ENCODE peak calls at places on chromosomes 7 and 10, in ten cellular contexts. P is neuronal stem cell, L is mesendoderm, S is IMR-90, T is GM12878, V is kidney, Z is fibroblast of lung, Q is keratinocyte, O is PC-3, X is DND-41. A is an unnamed sample.

GRCh38 chr10:118812393-118812740 is 57.6 kb upstream of the CACUL1 start:
- DNase-seq in P (no peak), L (peak; percentile 50), S (no peak), T (no peak), V (no peak), Z (no peak), Q (no peak), O (no peak), X (no peak), A (no peak)

GRCh38 chr10:91627344-91628102 is 5.3 kb downstream of the PPP1R3C start:
- DNase-seq in P (no peak), L (no peak), S (no peak), T (no peak), V (no peak), Z (no peak), Q (no peak), O (no peak), X (no peak), A (no peak)

GRCh38 chr7:25124485-25125136 is 449 bp downstream of the CYCS start:
- DNase-seq in P (peak; percentile 9), L (peak; percentile 32), S (no peak), T (no peak), V (no peak), Z (no peak), Q (no peak), O (no peak), X (no peak), A (no peak)

GRCh38 chr10:954396-954795 is 22.9 kb upstream of the LARP4B start:
- DNase-seq in P (no peak), L (no peak), S (no peak), T (no peak), V (no peak), Z (no peak), Q (no peak), O (no peak), X (no peak), A (no peak)

GRCh38 chr7:1794888-1795542 is 124.9 kb downstream of the ELFN1 start:
- DNase-seq in P (no peak), L (peak; percentile 15), S (no peak), T (no peak), V (no peak), Z (peak; percentile 7), Q (no peak), O (no peak), X (no peak), A (peak; percentile 49)

GRCh38 chr10:33190406-33190805 is 144.1 kb downstream of the NRP1 start:
- DNase-seq in P (no peak), L (no peak), S (no peak), T (no peak), V (no peak), Z (peak; percentile 69), Q (no peak), O (no peak), X (no peak), A (no peak)

GRCh38 chr10:95796504-95796903 is 40.5 kb downstream of the ENTPD1 start:
- DNase-seq in P (no peak), L (no peak), S (no peak), T (no peak), V (no peak), Z (no peak), Q (no peak), O (no peak), X (no peak), A (no peak)

GRCh38 chr7:129889133-129889854 is 63.5 kb downstream of the UBE2H start:
- DNase-seq in P (no peak), L (no peak), S (peak; percentile 17), T (no peak), V (no peak), Z (peak; percentile 36), Q (no peak), O (no peak), X (no peak), A (peak; percentile 43)

GRCh38 chr7:3914385-3914784 is 613.3 kb downstream of the SDK1 start:
- DNase-seq in P (no peak), L (no peak), S (no peak), T (no peak), V (no peak), Z (no peak), Q (no peak), O (no peak), X (no peak), A (peak; percentile 87)

GRCh38 chr7:13990319-13990983 is 985 bp upstream of the ETV1 start:
- DNase-seq in P (peak; percentile 66), L (peak; percentile 94), S (peak; percentile 37), T (no peak), V (peak; percentile 75), Z (peak; percentile 71), Q (no peak), O (peak; percentile 54), X (no peak), A (peak; percentile 0)

GRCh38 chr10:86402283-86402931 is 35.8 kb upstream of the GRID1 start:
- DNase-seq in P (no peak), L (no peak), S (peak; percentile 15), T (no peak), V (no peak), Z (peak; percentile 65), Q (no peak), O (no peak), X (no peak), A (peak; percentile 20)

GRCh38 chr10:73886085-73886529 is 11.8 kb upstream of the CAMK2G start:
- DNase-seq in P (peak; percentile 62), L (peak; percentile 88), S (peak; percentile 82), T (no peak), V (peak; percentile 78), Z (peak; percentile 73), Q (no peak), O (peak; percentile 100), X (peak; percentile 68), A (peak; percentile 57)

GRCh38 chr7:28984631-28985030 is 26.5 kb upstream of the TRIL start:
- DNase-seq in P (peak; percentile 31), L (peak; percentile 81), S (peak; percentile 85), T (no peak), V (no peak), Z (peak; percentile 92), Q (no peak), O (peak; percentile 69), X (no peak), A (no peak)

GRCh38 chr10:117320050-117320665 is 55.1 kb downstream of the PDZD8 start:
- DNase-seq in P (peak; percentile 2), L (peak; percentile 38), S (peak; percentile 27), T (no peak), V (no peak), Z (no peak), Q (no peak), O (peak; percentile 42), X (no peak), A (peak; percentile 23)

GRCh38 chr7:121440857-121441503 is 44.9 kb upstream of the FAM3C start:
- DNase-seq in P (no peak), L (no peak), S (no peak), T (no peak), V (peak; percentile 72), Z (no peak), Q (no peak), O (no peak), X (no peak), A (no peak)
- H3K9ac ChIP-seq in P (no peak overlapping the region), L (no peak overlapping the region), S (no peak overlapping the region), T (peak overlapping the region; percentile 50), V (no peak overlapping the region), Z (peak overlapping the region; percentile 16), Q (no peak overlapping the region), O (no peak overlapping the region), X (no peak overlapping the region), A (no peak overlapping the region)

GRCh38 chr10:89478085-89478738 is 57.2 kb downstream of the SLC16A12 start:
- DNase-seq in P (no peak), L (peak; percentile 88), S (no peak), T (no peak), V (no peak), Z (peak; percentile 66), Q (no peak), O (no peak), X (no peak), A (no peak)
- H3K9ac ChIP-seq in P (no peak overlapping the region), L (no peak overlapping the region), S (no peak overlapping the region), T (no peak overlapping the region), V (peak overlapping the region; percentile 7), Z (no peak overlapping the region), Q (no peak overlapping the region), O (no peak overlapping the region), X (no peak overlapping the region), A (no peak overlapping the region)

GRCh38 chr10:109924100-109924499 is 789 bp upstream of the XPNPEP1 start:
- DNase-seq in P (no peak), L (no peak), S (no peak), T (no peak), V (no peak), Z (no peak), Q (no peak), O (no peak), X (no peak), A (no peak)

GRCh38 chr10:109926141-109926745 is 2.9 kb upstream of the XPNPEP1 start:
- DNase-seq in P (no peak), L (no peak), S (no peak), T (no peak), V (no peak), Z (no peak), Q (no peak), O (no peak), X (no peak), A (no peak)

GRCh38 chr10:109922353-109922975 is 847 bp downstream of the XPNPEP1 start:
- DNase-seq in P (no peak), L (no peak), S (no peak), T (no peak), V (no peak), Z (no peak), Q (no peak), O (no peak), X (no peak), A (no peak)

GRCh38 chr10:109924947-109925620 is 1.8 kb upstream of the XPNPEP1 start:
- DNase-seq in P (no peak), L (peak; percentile 80), S (no peak), T (no peak), V (no peak), Z (no peak), Q (no peak), O (no peak), X (no peak), A (no peak)

GRCh38 chr10:109922976-109923921 is at the start of gene XPNPEP1:
- DNase-seq in P (peak; percentile 72), L (peak; percentile 87), S (peak; percentile 83), T (no peak), V (peak; percentile 97), Z (peak; percentile 86), Q (peak; percentile 25), O (peak; percentile 76), X (peak; percentile 72), A (peak; percentile 70)
- H3K9ac ChIP-seq in P (peak within 1 kb of the TSS; percentile 91), L (peak within 1 kb of the TSS; percentile 86), S (peak within 1 kb of the TSS; percentile 92), T (peak within 1 kb of the TSS; percentile 93), V (peak within 1 kb of the TSS; percentile 91), Z (peak within 1 kb of the TSS; percentile 94), Q (peak within 1 kb of the TSS; percentile 88), O (peak within 1 kb of the TSS; percentile 90), X (peak within 1 kb of the TSS; percentile 85), A (peak within 1 kb of the TSS; percentile 85)

DNA sequence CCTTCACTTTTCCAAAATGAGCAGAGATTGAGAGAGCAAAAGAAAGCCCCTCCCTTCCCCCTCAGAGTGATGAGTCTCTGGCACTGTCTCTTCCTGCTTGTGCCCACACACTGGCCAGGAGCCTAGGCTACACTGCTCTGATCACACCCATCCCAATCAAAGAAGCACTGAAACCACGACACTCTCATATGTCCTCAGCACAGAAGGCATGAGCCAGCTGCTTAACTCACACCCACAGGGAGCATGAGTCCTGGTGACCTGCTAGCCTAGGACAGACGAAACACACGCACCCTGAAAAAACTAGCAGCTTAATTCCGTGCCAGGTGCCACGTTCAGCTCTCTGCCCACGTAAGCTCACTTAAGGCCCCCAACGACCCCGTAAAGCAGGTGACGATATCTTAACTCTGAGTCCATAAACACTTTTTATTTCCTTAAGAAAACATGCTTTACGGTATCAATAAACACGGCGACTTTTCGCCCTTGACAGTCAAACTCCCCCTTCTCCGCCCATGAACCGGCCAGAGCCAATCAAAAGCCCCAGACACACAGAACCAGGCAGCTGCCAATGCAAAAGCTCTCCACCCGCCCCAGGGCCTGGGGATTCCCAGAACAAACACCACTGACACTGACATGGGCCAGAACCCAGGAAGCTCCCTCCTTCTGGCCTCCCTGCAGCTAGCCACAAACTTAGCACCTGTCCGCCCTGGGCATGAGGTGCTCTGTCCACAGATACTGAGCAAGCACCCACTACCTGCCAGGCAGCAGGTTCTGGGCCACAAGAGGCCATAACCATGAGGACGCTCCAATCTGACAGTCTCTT is 69.0 kb downstream of the TNRC18 start:
- DNase-seq in P (no peak), L (peak; percentile 76), S (peak; percentile 43), T (no peak), V (peak; percentile 84), Z (peak; percentile 32), Q (peak; percentile 9), O (peak; percentile 17), X (no peak), A (no peak)
- H3K9ac ChIP-seq in P (no peak overlapping the region), L (no peak overlapping the region), S (no peak overlapping the region), T (no peak overlapping the region), V (peak overlapping the region; percentile 35), Z (no peak overlapping the region), Q (no peak overlapping the region), O (no peak overlapping the region), X (no peak overlapping the region), A (no peak overlapping the region)